ENCODE peak calls at places on chromosomes 7 and 10, in six cellular contexts. One of them, this sample, is unnamed.

GRCh38 chr7:91940171-91940570 is 491 bp upstream of the AKAP9 start:
- DNase-seq in mesenchymal stem cell: peak
- DNase-seq in trophoblast cell: peak
- DNase-seq in IMR-90: no peak
- DNase-seq in H1: no peak
- DNase-seq in mesendoderm: peak
- DNase-seq in this sample: peak

GRCh38 chr10:30645340-30645827 is 15.8 kb upstream of the LYZL2 start:
- DNase-seq in mesenchymal stem cell: peak
- DNase-seq in trophoblast cell: peak
- DNase-seq in IMR-90: peak
- DNase-seq in H1: no peak
- DNase-seq in mesendoderm: peak
- DNase-seq in this sample: peak

GRCh38 chr10:98267069-98267893 is 713 bp downstream of the LOXL4 start:
- DNase-seq in mesenchymal stem cell: no peak
- DNase-seq in trophoblast cell: no peak
- DNase-seq in IMR-90: no peak
- DNase-seq in H1: no peak
- DNase-seq in mesendoderm: no peak
- DNase-seq in this sample: no peak

GRCh38 chr10:97047788-97048187 is 138.0 kb downstream of the SLIT1 start:
- DNase-seq in mesenchymal stem cell: no peak
- DNase-seq in trophoblast cell: no peak
- DNase-seq in IMR-90: no peak
- DNase-seq in H1: no peak
- DNase-seq in mesendoderm: no peak
- DNase-seq in this sample: no peak

GRCh38 chr10:4802711-4803487 is 23.1 kb upstream of the AKR1E2 start:
- DNase-seq in mesenchymal stem cell: no peak
- DNase-seq in trophoblast cell: no peak
- DNase-seq in IMR-90: no peak
- DNase-seq in H1: no peak
- DNase-seq in mesendoderm: no peak
- DNase-seq in this sample: no peak

GRCh38 chr7:93036807-93037206 is 81.0 kb downstream of the SAMD9 start:
- DNase-seq in mesenchymal stem cell: no peak
- DNase-seq in trophoblast cell: no peak
- DNase-seq in IMR-90: no peak
- DNase-seq in H1: no peak
- DNase-seq in mesendoderm: no peak
- DNase-seq in this sample: no peak

GRCh38 chr7:106421181-106421762 is 136.5 kb upstream of the NAMPT start:
- DNase-seq in mesenchymal stem cell: peak
- DNase-seq in trophoblast cell: peak
- DNase-seq in IMR-90: peak
- DNase-seq in H1: no peak
- DNase-seq in mesendoderm: no peak
- DNase-seq in this sample: no peak

GRCh38 chr7:43119371-43120069 is 7.1 kb downstream of the HECW1 start:
- DNase-seq in mesenchymal stem cell: peak
- DNase-seq in trophoblast cell: peak
- DNase-seq in IMR-90: peak
- DNase-seq in H1: no peak
- DNase-seq in mesendoderm: peak
- DNase-seq in this sample: no peak

GRCh38 chr7:148997497-148997896 is 30.8 kb downstream of the PDIA4 start:
- DNase-seq in mesenchymal stem cell: no peak
- DNase-seq in trophoblast cell: no peak
- DNase-seq in IMR-90: no peak
- DNase-seq in H1: no peak
- DNase-seq in mesendoderm: no peak
- DNase-seq in this sample: no peak

GRCh38 chr7:108158766-108159165 is 28.6 kb upstream of the LAMB4 start:
- DNase-seq in mesenchymal stem cell: no peak
- DNase-seq in trophoblast cell: no peak
- DNase-seq in IMR-90: no peak
- DNase-seq in H1: no peak
- DNase-seq in mesendoderm: no peak
- DNase-seq in this sample: no peak

GRCh38 chr10:67884313-67884841 is at the start of gene SIRT1:
- DNase-seq in mesenchymal stem cell: peak
- DNase-seq in trophoblast cell: peak
- DNase-seq in IMR-90: peak
- DNase-seq in H1: peak
- DNase-seq in mesendoderm: peak
- DNase-seq in this sample: peak

GRCh38 chr7:67754651-67755050 is 758.0 kb downstream of the TYW1 start:
- DNase-seq in mesenchymal stem cell: no peak
- DNase-seq in trophoblast cell: peak
- DNase-seq in IMR-90: no peak
- DNase-seq in H1: no peak
- DNase-seq in mesendoderm: no peak
- DNase-seq in this sample: no peak

GRCh38 chr7:137880432-137880831 is 33.7 kb upstream of the DGKI start:
- DNase-seq in mesenchymal stem cell: peak
- DNase-seq in trophoblast cell: peak
- DNase-seq in IMR-90: peak
- DNase-seq in H1: no peak
- DNase-seq in mesendoderm: no peak
- DNase-seq in this sample: no peak

GRCh38 chr10:74078037-74078436 is 72.6 kb downstream of the AP3M1 start:
- DNase-seq in mesenchymal stem cell: peak
- DNase-seq in trophoblast cell: no peak
- DNase-seq in IMR-90: peak
- DNase-seq in H1: no peak
- DNase-seq in mesendoderm: no peak
- DNase-seq in this sample: no peak

GRCh38 chr10:7045891-7046599 is 364.8 kb downstream of the SFMBT2 start:
- DNase-seq in mesenchymal stem cell: no peak
- DNase-seq in trophoblast cell: no peak
- DNase-seq in IMR-90: no peak
- DNase-seq in H1: no peak
- DNase-seq in mesendoderm: no peak
- DNase-seq in this sample: no peak

GRCh38 chr7:2814186-2814530 is 29.9 kb downstream of the GNA12 start:
- DNase-seq in mesenchymal stem cell: no peak
- DNase-seq in trophoblast cell: peak
- DNase-seq in IMR-90: no peak
- DNase-seq in H1: no peak
- DNase-seq in mesendoderm: no peak
- DNase-seq in this sample: no peak

GRCh38 chr10:69644658-69645295 is 14.7 kb downstream of the FAM241B start:
- DNase-seq in mesenchymal stem cell: peak
- DNase-seq in trophoblast cell: peak
- DNase-seq in IMR-90: peak
- DNase-seq in H1: no peak
- DNase-seq in mesendoderm: peak
- DNase-seq in this sample: peak

GRCh38 chr10:21534611-21535493 is 820 bp downstream of the MLLT10 start:
- DNase-seq in mesenchymal stem cell: peak
- DNase-seq in trophoblast cell: peak
- DNase-seq in IMR-90: peak
- DNase-seq in H1: no peak
- DNase-seq in mesendoderm: peak
- DNase-seq in this sample: no peak

GRCh38 chr10:21531164-21531563 is 2.9 kb upstream of the MLLT10 start:
- DNase-seq in mesenchymal stem cell: peak
- DNase-seq in trophoblast cell: no peak
- DNase-seq in IMR-90: peak
- DNase-seq in H1: no peak
- DNase-seq in mesendoderm: no peak
- DNase-seq in this sample: no peak

GRCh38 chr10:21533577-21534475 is at the start of gene MLLT10:
- DNase-seq in mesenchymal stem cell: peak
- DNase-seq in trophoblast cell: peak
- DNase-seq in IMR-90: peak
- DNase-seq in H1: peak
- DNase-seq in mesendoderm: peak
- DNase-seq in this sample: peak

GRCh38 chr10:21530616-21531015 is 3.4 kb upstream of the MLLT10 start:
- DNase-seq in mesenchymal stem cell: peak
- DNase-seq in trophoblast cell: no peak
- DNase-seq in IMR-90: no peak
- DNase-seq in H1: no peak
- DNase-seq in mesendoderm: no peak
- DNase-seq in this sample: no peak

DNA sequence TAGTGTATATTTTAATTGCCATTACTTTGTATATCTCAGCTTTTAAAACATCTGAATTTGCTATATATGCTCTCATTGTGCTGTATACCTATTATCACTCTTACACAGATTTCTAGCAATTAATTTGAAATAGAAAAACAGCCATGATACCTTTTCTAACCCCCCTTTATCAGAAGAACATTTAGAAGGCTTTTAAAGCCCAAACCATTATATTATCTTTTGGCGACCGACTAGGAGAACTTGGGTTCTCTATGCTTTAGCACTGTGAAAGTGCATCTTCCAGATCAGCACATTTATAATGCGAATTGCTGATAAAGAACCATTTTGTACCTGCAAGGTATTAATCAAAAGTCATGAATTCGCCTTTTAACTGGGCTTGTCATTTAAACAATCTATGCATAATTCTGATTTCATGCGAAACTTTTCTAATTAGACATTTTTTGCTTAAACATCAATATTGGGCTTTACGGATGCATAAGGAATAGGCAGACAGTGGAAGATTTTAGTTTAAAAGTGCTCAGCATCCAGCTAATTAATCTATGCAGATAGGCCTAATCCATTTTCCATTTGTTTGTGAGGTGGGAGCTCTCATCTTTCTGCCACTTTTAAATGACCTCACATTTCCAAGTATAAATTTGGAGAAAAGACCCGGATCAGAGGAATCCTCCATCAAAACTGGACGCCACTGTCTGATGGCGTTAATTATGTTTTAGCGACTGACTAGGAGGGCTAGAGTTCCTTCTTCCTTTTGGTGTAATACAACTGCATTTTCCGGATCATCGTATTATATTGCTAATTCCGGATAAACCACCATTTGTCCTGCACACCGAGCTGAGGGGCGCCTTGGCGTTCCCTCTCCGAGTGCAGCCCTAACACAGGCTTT is 1.1 kb upstream of the MLLT10 start:
- DNase-seq in mesenchymal stem cell: no peak
- DNase-seq in trophoblast cell: no peak
- DNase-seq in IMR-90: no peak
- DNase-seq in H1: no peak
- DNase-seq in mesendoderm: no peak
- DNase-seq in this sample: no peak
- H2BK5ac ChIP-seq in mesenchymal stem cell: no peak
- H2BK5ac ChIP-seq in trophoblast cell: peak
- H2BK5ac ChIP-seq in IMR-90: peak
- H2BK5ac ChIP-seq in H1: peak
- H2BK5ac ChIP-seq in mesendoderm: peak
- H2BK5ac ChIP-seq in this sample: peak

DNA sequence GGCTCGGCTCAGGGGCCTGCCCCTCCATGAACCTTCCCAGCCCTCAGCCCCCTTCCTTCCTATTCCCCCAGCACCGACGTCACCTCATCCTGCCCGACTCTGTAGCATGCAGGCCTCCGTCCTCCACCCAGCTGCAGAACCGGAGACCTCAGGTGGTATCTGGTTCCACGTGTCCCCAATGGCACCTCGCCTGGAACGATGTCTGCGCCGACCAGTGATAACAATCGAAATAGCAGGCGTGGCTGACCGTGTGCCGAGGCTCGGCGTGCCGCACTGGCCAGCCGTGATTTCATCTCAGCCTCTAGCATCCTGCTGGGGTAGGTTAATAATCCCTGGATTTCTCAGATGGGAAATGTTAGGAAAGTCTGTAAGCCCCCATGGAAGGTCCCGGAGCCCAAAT is 171.7 kb downstream of the CUX1 start:
- DNase-seq in mesenchymal stem cell: no peak
- DNase-seq in trophoblast cell: peak
- DNase-seq in IMR-90: no peak
- DNase-seq in H1: no peak
- DNase-seq in mesendoderm: no peak
- DNase-seq in this sample: no peak
- H3K4me3 ChIP-seq in mesenchymal stem cell: no peak
- H3K4me3 ChIP-seq in trophoblast cell: no peak
- H3K4me3 ChIP-seq in IMR-90: no peak
- H3K4me3 ChIP-seq in H1: no peak
- H3K4me3 ChIP-seq in mesendoderm: no peak
- H3K4me3 ChIP-seq in this sample: no peak

GRCh38 chr10:14648936-14649335 is 125.8 kb downstream of the FAM107B start:
- DNase-seq in mesenchymal stem cell: no peak
- DNase-seq in trophoblast cell: no peak
- DNase-seq in IMR-90: no peak
- DNase-seq in H1: no peak
- DNase-seq in mesendoderm: no peak
- DNase-seq in this sample: no peak
- H2AK5ac ChIP-seq in mesenchymal stem cell: no peak
- H2AK5ac ChIP-seq in trophoblast cell: no peak
- H2AK5ac ChIP-seq in IMR-90: no peak
- H2AK5ac ChIP-seq in H1: no peak
- H2AK5ac ChIP-seq in mesendoderm: no peak
- H2AK5ac ChIP-seq in this sample: no peak

GRCh38 chr7:87432536-87432935 is 42.9 kb downstream of the ABCB4 start:
- DNase-seq in mesenchymal stem cell: no peak
- DNase-seq in trophoblast cell: peak
- DNase-seq in IMR-90: no peak
- DNase-seq in H1: no peak
- DNase-seq in mesendoderm: no peak
- DNase-seq in this sample: no peak
- H2BK5ac ChIP-seq in mesenchymal stem cell: no peak
- H2BK5ac ChIP-seq in trophoblast cell: no peak
- H2BK5ac ChIP-seq in IMR-90: no peak
- H2BK5ac ChIP-seq in H1: no peak
- H2BK5ac ChIP-seq in mesendoderm: no peak
- H2BK5ac ChIP-seq in this sample: no peak

DNA sequence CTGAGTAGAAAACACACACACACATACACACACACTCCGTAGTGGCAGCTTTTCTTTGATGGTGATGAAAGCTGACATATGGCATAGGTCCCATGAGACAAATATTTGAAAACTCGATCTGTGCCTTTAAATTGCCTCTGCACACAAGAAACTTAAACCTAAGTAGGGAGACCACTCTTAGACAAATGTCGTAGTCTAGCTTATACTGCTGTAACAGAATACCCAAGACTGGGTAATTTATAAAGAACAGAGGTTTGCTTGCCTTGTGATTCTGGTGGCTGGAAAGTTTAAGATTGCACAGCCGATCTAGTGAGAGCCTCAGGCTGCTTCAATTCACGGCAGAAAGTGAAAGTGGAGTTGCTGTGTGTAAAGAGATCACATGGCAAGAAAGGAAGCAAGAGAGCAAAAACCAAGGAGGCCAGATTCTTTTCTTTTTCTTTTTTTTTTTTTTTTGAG is 489.4 kb upstream of the SORCS1 start:
- DNase-seq in mesenchymal stem cell: peak
- DNase-seq in trophoblast cell: peak
- DNase-seq in IMR-90: peak
- DNase-seq in H1: no peak
- DNase-seq in mesendoderm: no peak
- DNase-seq in this sample: no peak
- H3K4me3 ChIP-seq in mesenchymal stem cell: no peak
- H3K4me3 ChIP-seq in trophoblast cell: no peak
- H3K4me3 ChIP-seq in IMR-90: peak
- H3K4me3 ChIP-seq in H1: no peak
- H3K4me3 ChIP-seq in mesendoderm: no peak
- H3K4me3 ChIP-seq in this sample: no peak

GRCh38 chr10:95266674-95267095 is 24.1 kb downstream of the PDLIM1 start:
- DNase-seq in mesenchymal stem cell: peak
- DNase-seq in trophoblast cell: peak
- DNase-seq in IMR-90: peak
- DNase-seq in H1: no peak
- DNase-seq in mesendoderm: peak
- DNase-seq in this sample: peak
- H2AK5ac ChIP-seq in mesenchymal stem cell: peak
- H2AK5ac ChIP-seq in trophoblast cell: no peak
- H2AK5ac ChIP-seq in IMR-90: peak
- H2AK5ac ChIP-seq in H1: no peak
- H2AK5ac ChIP-seq in mesendoderm: no peak
- H2AK5ac ChIP-seq in this sample: no peak